ENCODE peak calls at places on chromosome 20, in four cellular contexts. K is H9, Z is IMR-90, T is colonic mucosa. S is an unnamed sample.

GRCh38 chr20:41643504-41643938 is 25.3 kb upstream of the CHD6 start:
- DNase-seq in K (peak; percentile 51), Z (peak; percentile 80), T (peak; percentile 45), S (no peak)

GRCh38 chr20:18276821-18277220 is 11.5 kb upstream of the ZNF133 start:
- DNase-seq in K (peak; percentile 87), Z (peak; percentile 71), T (peak; percentile 80), S (peak; percentile 81)

GRCh38 chr20:43537921-43538854 is 20.6 kb upstream of the SGK2 start:
- DNase-seq in K (peak; percentile 68), Z (peak; percentile 60), T (peak; percentile 80), S (peak; percentile 81)

GRCh38 chr20:17856024-17856564 is 112.5 kb downstream of the SNX5 start:
- DNase-seq in K (no peak), Z (peak; percentile 28), T (peak; percentile 91), S (no peak)

GRCh38 chr20:47927385-47927851 is 142.1 kb upstream of the SULF2 start:
- DNase-seq in K (no peak), Z (peak; percentile 21), T (no peak), S (no peak)

GRCh38 chr20:8094415-8094818 is 37.6 kb upstream of the PLCB1 start:
- DNase-seq in K (no peak), Z (peak; percentile 22), T (peak; percentile 37), S (peak; percentile 75)

GRCh38 chr20:12970372-12970821 is 38.4 kb upstream of the SPTLC3 start:
- DNase-seq in K (no peak), Z (peak; percentile 51), T (no peak), S (no peak)

GRCh38 chr20:54515788-54516324 is 40.5 kb downstream of the DOK5 start:
- DNase-seq in K (no peak), Z (peak; percentile 7), T (no peak), S (no peak)

GRCh38 chr20:1950836-1951235 is 43.0 kb downstream of the PDYN start:
- DNase-seq in K (no peak), Z (no peak), T (no peak), S (no peak)

GRCh38 chr20:47126709-47127108 is 229.8 kb downstream of the ZMYND8 start:
- DNase-seq in K (no peak), Z (peak; percentile 69), T (no peak), S (no peak)

GRCh38 chr20:2023151-2023550 is 29.3 kb upstream of the PDYN start:
- DNase-seq in K (no peak), Z (no peak), T (no peak), S (no peak)

GRCh38 chr20:47352332-47353223 is 3.9 kb downstream of the ZMYND8 start:
- DNase-seq in K (no peak), Z (no peak), T (peak; percentile 38), S (peak; percentile 88)

DNA sequence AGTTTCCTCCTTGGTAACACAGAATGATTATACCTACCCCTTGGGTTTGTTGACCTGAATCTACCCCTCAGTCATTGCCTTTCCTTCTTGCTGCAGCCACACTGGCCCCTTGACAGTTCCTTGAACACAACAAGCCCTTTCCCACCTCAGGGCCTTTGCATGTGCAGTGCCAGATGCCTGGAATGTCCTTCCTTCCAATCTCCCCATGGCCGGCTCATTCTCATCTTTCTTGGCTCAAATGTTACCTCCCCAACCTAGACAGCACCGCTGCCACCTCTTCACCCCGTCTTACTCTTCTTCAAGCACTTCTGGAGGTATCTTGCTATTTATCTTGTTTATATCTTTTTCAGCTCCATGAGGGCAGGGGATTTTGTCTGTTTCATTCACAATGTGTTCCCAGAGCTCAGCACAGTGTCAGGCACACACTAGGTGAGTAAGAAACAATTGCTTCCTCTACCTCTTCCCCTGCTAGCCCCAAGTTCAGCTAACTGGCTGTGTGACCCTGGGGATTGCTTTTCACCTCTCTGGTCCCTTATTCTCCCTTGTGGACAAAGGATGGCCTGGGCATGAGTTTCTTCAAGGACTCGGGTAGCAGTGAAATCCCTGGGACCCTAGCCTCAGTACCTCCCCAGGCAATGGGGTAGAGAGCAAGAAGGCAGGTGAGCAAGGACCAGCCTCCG is 121.5 kb downstream of the CEBPB start:
- DNase-seq in K (no peak), Z (no peak), T (no peak), S (no peak)
- H3K27ac ChIP-seq in K (no peak overlapping the region), Z (peak overlapping the region; percentile 55), T (peak overlapping the region; percentile 47), S (peak overlapping the region; percentile 61)

DNA sequence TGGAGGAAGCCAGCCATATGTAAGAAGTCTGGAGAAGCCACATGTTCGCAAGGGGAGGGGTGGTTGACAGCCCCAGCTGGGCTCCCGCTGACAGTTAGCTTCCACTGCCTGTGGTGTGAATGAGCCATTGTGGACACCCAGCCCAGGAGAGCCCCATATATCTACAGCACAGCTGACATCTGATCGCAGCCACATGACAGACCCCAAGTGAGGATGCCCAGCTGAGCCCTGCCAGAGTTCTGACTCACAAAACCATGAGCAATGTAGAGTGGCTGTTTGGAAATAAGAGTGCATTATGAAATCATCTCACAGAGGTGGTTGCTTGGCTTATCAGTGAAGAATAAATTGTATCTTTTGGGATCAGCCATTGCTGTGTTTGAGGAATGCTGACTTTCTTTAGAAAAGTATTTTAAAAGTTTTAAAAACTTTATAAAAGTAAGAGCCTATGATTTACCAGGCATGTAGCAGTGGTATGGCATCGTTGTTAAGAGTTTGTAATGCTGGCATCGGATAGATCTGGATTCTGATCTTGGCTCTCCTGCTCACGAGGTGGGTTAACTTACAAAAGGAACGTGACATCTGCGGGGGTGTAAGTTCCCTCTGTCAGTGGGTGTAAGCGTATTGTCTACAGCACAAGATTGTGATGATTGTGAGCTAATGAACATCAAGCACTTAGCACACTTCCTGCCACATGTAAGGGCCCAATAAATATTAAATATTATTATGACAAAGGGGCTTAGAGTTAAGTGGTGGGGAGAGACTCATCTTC is 24.1 kb downstream of the CFAP61 start:
- DNase-seq in K (no peak), Z (peak; percentile 70), T (no peak), S (no peak)
- H3K9ac ChIP-seq in K (no peak overlapping the region), Z (no peak overlapping the region), T (no peak overlapping the region), S (no peak overlapping the region)

GRCh38 chr20:404088-404487 is 4.0 kb upstream of the RBCK1 start:
- DNase-seq in K (no peak), Z (no peak), T (no peak), S (no peak)

GRCh38 chr20:402496-402885 is 5.6 kb upstream of the RBCK1 start:
- DNase-seq in K (no peak), Z (no peak), T (no peak), S (no peak)

GRCh38 chr20:401682-402495 is 6.2 kb upstream of the RBCK1 start:
- DNase-seq in K (no peak), Z (peak; percentile 80), T (peak; percentile 58), S (no peak)

GRCh38 chr20:402898-403581 is 5.1 kb upstream of the RBCK1 start:
- DNase-seq in K (no peak), Z (no peak), T (no peak), S (no peak)

DNA sequence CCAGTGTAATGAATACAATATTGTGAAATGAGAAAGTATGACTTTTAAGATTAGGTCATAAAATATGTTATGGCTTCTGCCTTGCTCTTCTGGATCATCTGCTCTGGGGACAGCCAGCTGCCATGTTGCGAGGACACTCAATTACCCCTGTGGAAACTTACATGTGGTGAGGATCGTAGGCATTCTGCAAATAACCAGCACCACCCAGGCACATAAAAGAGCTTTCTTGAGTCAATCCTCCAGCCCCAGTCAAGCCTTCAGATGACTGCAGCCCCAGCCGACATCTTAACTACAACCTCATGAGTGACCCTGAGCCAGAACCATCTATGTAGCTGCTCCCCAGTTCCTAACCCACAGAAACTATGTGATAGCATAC is 4.5 kb upstream of the RBCK1 start:
- DNase-seq in K (no peak), Z (no peak), T (no peak), S (no peak)
- H3K27ac ChIP-seq in K (no peak overlapping the region), Z (no peak overlapping the region), T (no peak overlapping the region), S (no peak overlapping the region)

GRCh38 chr20:63848003-63848911 is 13.0 kb upstream of the ABHD16B start:
- DNase-seq in K (peak; percentile 43), Z (no peak), T (no peak), S (no peak)

GRCh38 chr20:63846128-63846771 is 15.0 kb upstream of the ABHD16B start:
- DNase-seq in K (peak; percentile 81), Z (no peak), T (no peak), S (peak; percentile 92)

GRCh38 chr20:63844384-63845025 is 13.4 kb upstream of the ZBTB46 start:
- DNase-seq in K (no peak), Z (no peak), T (no peak), S (no peak)

GRCh38 chr20:63846938-63847373 is 14.3 kb upstream of the ABHD16B start:
- DNase-seq in K (no peak), Z (no peak), T (no peak), S (no peak)

GRCh38 chr20:63847374-63848002 is 13.8 kb upstream of the ABHD16B start:
- DNase-seq in K (peak; percentile 73), Z (no peak), T (no peak), S (peak; percentile 82)
- H3K9ac ChIP-seq in K (no peak overlapping the region), Z (no peak overlapping the region), T (peak overlapping the region; percentile 24), S (no peak overlapping the region)

GRCh38 chr20:62368303-62368628 is 1.2 kb upstream of the LAMA5 start:
- DNase-seq in K (no peak), Z (no peak), T (no peak), S (no peak)

GRCh38 chr20:62367483-62368302 is 581 bp upstream of the LAMA5 start:
- DNase-seq in K (peak; percentile 74), Z (no peak), T (no peak), S (peak; percentile 88)

GRCh38 chr20:62365814-62366369 is 1.2 kb downstream of the LAMA5 start:
- DNase-seq in K (peak; percentile 84), Z (no peak), T (no peak), S (peak; percentile 90)

GRCh38 chr20:62366370-62367135 is 559 bp downstream of the LAMA5 start:
- DNase-seq in K (peak; percentile 91), Z (no peak), T (no peak), S (peak; percentile 90)

DNA sequence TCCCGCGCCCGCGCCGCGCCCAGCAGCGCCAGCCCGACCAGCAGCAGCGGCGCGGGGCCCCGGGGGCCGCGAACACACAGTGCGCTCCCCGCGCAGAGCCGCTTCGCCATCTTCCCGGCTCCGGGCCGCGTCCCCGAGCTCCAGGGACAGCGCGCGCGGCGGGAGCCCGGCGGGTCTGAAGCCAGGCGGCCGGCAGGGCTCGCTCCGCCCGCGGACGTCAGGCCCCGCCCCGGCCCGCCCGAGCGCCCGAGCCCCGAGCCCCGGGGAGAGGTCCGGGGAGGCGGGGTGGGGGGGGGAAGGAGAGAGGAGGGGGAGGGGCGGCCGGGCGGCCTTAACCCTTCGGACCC is at the start of gene LAMA5:
- DNase-seq in K (peak; percentile 76), Z (no peak), T (no peak), S (peak; percentile 90)
- H3K27ac ChIP-seq in K (no peak within 1 kb of the TSS), Z (no peak within 1 kb of the TSS), T (peak within 1 kb of the TSS; percentile 46), S (peak within 1 kb of the TSS; percentile 91)

DNA sequence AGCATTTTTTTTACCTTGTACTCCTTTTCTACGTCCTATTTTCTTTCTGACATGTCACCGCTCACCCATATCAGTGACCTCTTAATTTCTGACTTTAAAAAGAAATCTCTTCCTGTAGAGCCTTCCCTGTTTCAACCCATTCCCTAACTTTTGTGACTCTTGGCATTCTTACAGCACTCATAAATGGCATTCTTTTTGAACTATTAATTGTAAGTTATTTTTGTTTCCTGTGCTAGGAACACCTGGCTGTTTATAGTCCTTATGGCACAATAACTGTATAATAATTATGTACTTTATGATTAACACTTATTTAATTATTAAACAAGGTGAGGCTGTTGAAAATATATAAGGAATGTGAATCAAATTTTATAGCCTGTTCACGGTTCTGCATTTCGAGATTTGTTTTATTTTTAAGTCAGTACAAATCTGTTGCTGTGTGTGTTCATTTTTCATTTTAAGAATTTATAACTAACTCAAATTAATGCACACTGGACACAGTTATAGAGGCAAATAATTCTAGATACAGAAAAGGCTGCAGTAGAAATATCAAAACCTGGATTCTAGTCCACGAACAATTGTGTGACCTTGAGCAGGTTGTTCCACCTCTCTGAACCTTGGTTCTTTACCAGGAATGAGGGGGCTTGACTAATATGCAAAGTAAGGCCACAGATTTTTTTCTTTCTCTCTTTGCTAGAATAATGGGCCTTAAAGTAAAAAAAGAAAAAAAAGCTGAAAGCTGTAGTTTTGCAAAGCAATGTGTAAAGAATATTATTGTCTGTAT is 1.5 kb downstream of the KIZ start:
- DNase-seq in K (no peak), Z (no peak), T (no peak), S (no peak)
- H3K9ac ChIP-seq in K (no peak overlapping the region), Z (no peak overlapping the region), T (no peak overlapping the region), S (no peak overlapping the region)

S was measured in kidney.